ENCODE peak calls at places on chromosomes 1 and 21, in four cellular contexts. E is CD4-positive, alpha-beta memory T cell; I is CD4-positive, alpha-beta T cell; S is IMR-90. O is an unnamed sample. For H3K9me3, the result is how much of the 10 kb centered on the place peaks cover.

GRCh38 chr1:101484896-101485412 is 248.1 kb downstream of the S1PR1 start:
- DNase-seq in I (no peak), S (no peak), E (no peak), O (no peak)

GRCh38 chr1:180542113-180542512 is 16.7 kb upstream of the OVAAL start:
- DNase-seq in E (no peak), I (no peak), S (no peak), O (no peak)

GRCh38 chr1:231200417-231201031 is 38.7 kb downstream of the TRIM67 start:
- DNase-seq in I (no peak), S (peak), E (no peak), O (no peak)

GRCh38 chr1:162928141-162928540 is 67.2 kb upstream of the CCDC190 start:
- DNase-seq in I (no peak), S (no peak), E (no peak), O (no peak)

GRCh38 chr1:25694167-25694566 is 77.6 kb downstream of the MAN1C1 start:
- DNase-seq in E (no peak), S (no peak), I (no peak), O (no peak)

GRCh38 chr21:42389449-42389835 is 6.4 kb downstream of the TMPRSS3 start:
- DNase-seq in E (no peak), S (no peak), I (no peak), O (no peak)

GRCh38 chr21:33434770-33435360 is 31.7 kb downstream of the IFNGR2 start:
- DNase-seq in S (peak), E (no peak), I (no peak), O (no peak)

GRCh38 chr1:177585492-177586220 is 384.2 kb downstream of the SEC16B start:
- DNase-seq in E (no peak), I (no peak), S (no peak), O (no peak)

GRCh38 chr1:156908541-156908940 is 11.9 kb upstream of the LRRC71 start:
- DNase-seq in S (no peak), E (peak), I (no peak), O (no peak)

GRCh38 chr1:93686497-93687250 is 5.0 kb upstream of the BCAR3 start:
- DNase-seq in I (no peak), S (no peak), E (no peak), O (no peak)

GRCh38 chr1:165395522-165396300 is 39.2 kb upstream of the LMX1A start:
- DNase-seq in I (no peak), S (no peak), E (no peak), O (no peak)

GRCh38 chr1:157955860-157956259 is 37.6 kb upstream of the KIRREL1 start:
- DNase-seq in S (no peak), I (no peak), E (no peak), O (no peak)

GRCh38 chr1:232472485-232473041 is 157.4 kb downstream of the SIPA1L2 start:
- DNase-seq in I (no peak), S (peak), E (no peak), O (no peak)

GRCh38 chr1:220363196-220363831 is 91.1 kb upstream of the RAB3GAP2 start:
- DNase-seq in I (no peak), E (no peak), S (no peak), O (no peak)

GRCh38 chr1:12047120-12047876 is 15.8 kb upstream of the TNFRSF8 start:
- DNase-seq in E (peak), I (no peak), S (peak), O (no peak)

GRCh38 chr21:45348591-45349327 is 56.2 kb upstream of the COL18A1 start:
- DNase-seq in S (no peak), I (no peak), E (no peak), O (no peak)

GRCh38 chr21:46180079-46180722 is 4.1 kb downstream of the SPATC1L start:
- DNase-seq in E (no peak), S (no peak), I (no peak), O (no peak)

GRCh38 chr1:96962807-96963206 is 241.2 kb downstream of the PTBP2 start:
- DNase-seq in S (peak), E (no peak), I (no peak), O (no peak)

GRCh38 chr1:94240822-94241221 is 3.4 kb upstream of the ARHGAP29 start:
- DNase-seq in E (no peak), S (peak), I (no peak), O (no peak)

GRCh38 chr21:24302400-24302799 is 1304.9 kb downstream of the MRPL39 start:
- DNase-seq in I (no peak), E (no peak), S (no peak), O (no peak)

GRCh38 chr1:203590559-203590958 is 36.1 kb upstream of the ATP2B4 start:
- DNase-seq in S (peak), E (no peak), I (no peak), O (no peak)

GRCh38 chr1:100615686-100616085 is 77.7 kb downstream of the GPR88 start:
- DNase-seq in S (no peak), I (no peak), E (no peak), O (no peak)

GRCh38 chr21:39849014-39849655 is 18.1 kb upstream of the PCP4 start:
- DNase-seq in E (no peak), S (no peak), I (no peak), O (no peak)

GRCh38 chr21:39852726-39853510 is 14.3 kb upstream of the PCP4 start:
- DNase-seq in I (no peak), E (no peak), S (no peak), O (no peak)

GRCh38 chr21:39852021-39852721 is 15.1 kb upstream of the PCP4 start:
- DNase-seq in I (no peak), E (no peak), S (no peak), O (no peak)

GRCh38 chr21:39850333-39850732 is 16.9 kb upstream of the PCP4 start:
- DNase-seq in E (no peak), I (no peak), S (no peak), O (no peak)

GRCh38 chr21:39851219-39851618 is 16.0 kb upstream of the PCP4 start:
- DNase-seq in S (no peak), I (no peak), E (no peak), O (no peak)
- H3K9me3 ChIP-seq in S (under half), I (under half), E (under half), O (under half)

GRCh38 chr1:244173240-244173639 is 122.2 kb downstream of the ZBTB18 start:
- DNase-seq in S (no peak), E (no peak), I (no peak), O (no peak)

GRCh38 chr1:244171241-244171985 is 120.3 kb downstream of the ZBTB18 start:
- DNase-seq in S (no peak), I (no peak), E (no peak), O (no peak)

GRCh38 chr1:244173765-244174164 is 122.7 kb downstream of the ZBTB18 start:
- DNase-seq in S (no peak), I (no peak), E (no peak), O (no peak)

GRCh38 chr1:244176201-244176600 is 125.1 kb downstream of the ZBTB18 start:
- DNase-seq in S (no peak), I (no peak), E (no peak), O (no peak)

DNA sequence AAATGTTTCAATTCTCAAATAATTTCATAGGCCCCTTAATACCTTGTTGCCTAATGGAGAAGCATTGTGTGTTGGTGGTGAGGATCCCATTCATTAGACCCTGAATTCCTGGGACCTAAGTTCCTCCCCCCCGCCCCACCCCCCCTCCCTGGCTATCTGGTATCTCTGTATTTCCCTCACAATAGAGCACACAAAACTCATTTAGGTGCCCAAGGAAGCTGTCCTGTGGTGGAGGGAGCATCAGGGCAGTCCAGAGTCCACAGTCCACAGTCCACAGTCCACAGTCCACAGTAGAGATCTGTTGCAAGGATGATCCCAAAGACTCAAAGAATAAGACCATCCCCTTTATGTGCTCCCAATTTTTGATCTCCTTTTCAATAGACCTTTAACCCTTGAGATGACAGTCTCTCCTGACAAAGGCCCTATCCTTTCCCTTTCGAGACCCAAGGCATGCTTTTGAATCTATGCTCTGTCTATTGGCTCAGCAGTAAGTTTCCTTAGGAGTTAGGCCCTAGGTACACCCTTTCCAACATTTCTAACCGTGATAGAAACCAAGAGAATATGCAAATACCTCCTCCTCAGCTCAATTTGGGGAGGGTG is 123.9 kb downstream of the ZBTB18 start:
- DNase-seq in E (no peak), I (no peak), S (no peak), O (no peak)
- H3K9me3 ChIP-seq in E (under half), I (under half), S (under half), O (under half)

GRCh38 chr1:152447484-152447883 is 33.4 kb upstream of the CRNN start:
- DNase-seq in S (no peak), E (no peak), I (no peak), O (no peak)
- H3K9me3 ChIP-seq in S (under half), E (under half), I (under half), O (under half)

DNA sequence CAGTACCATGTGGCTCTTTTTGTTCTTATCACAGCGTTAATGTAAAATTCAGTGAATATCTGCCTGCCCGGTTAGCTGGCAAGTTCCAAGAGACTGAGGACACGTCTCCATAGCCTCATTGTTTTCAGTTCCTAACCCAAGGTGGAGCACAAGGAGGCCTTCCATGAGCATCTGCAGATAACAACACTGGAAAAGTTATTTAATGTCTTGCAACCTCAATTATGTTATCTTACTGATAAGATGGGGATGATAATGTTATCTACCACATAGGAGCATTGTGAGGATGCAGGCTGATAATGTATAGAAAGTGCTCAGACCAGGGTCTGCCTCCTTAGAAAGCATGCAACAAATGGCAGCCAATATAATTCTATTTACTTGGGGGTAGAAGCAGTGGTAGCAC is 109.6 kb upstream of the DNAH14 start:
- DNase-seq in E (no peak), I (no peak), S (no peak), O (no peak)
- H3K9me3 ChIP-seq in E (under half), I (under half), S (under half), O (under half)

GRCh38 chr1:50418600-50419109 is 4.6 kb downstream of the DMRTA2 start:
- DNase-seq in E (no peak), I (no peak), S (no peak), O (no peak)
- H3K9me3 ChIP-seq in E (under half), I (under half), S (under half), O (under half)

DNA sequence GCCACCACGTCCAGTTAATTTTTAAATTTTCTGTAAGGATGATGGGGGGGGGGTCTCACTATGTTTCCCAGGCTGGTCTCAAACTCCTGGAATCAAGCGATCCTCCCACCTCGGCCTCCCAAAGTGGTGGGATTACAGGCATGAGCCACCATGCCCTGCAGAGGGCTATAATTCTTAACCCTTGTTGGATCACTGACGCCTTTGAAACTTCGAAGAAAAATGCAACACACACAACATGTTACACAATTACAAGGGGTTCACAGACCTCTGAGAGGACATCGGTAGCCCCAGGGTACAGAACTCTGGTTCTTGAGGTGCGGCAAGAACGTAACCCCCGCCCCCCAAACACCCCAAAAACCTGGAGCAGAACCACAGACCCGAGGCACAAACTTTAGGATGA is 8.4 kb upstream of the LUZP1 start:
- DNase-seq in S (no peak), E (no peak), I (no peak), O (no peak)
- H3K9me3 ChIP-seq in S (under half), E (under half), I (under half), O (under half)

GRCh38 chr21:37467082-37467481 is 100.5 kb downstream of the DYRK1A start:
- DNase-seq in E (no peak), S (no peak), I (no peak), O (no peak)
- H3K9me3 ChIP-seq in E (under half), S (under half), I (under half), O (under half)

GRCh38 chr1:49436865-49437264 is 586.9 kb downstream of the AGBL4 start:
- DNase-seq in S (no peak), E (no peak), I (no peak), O (no peak)
- H3K9me3 ChIP-seq in S (under half), E (under half), I (under half), O (under half)

GRCh38 chr1:4600615-4601460 is 53.6 kb upstream of the AJAP1 start:
- DNase-seq in S (no peak), E (no peak), I (no peak), O (no peak)

GRCh38 chr1:4603317-4604110 is 50.9 kb upstream of the AJAP1 start:
- DNase-seq in E (no peak), S (no peak), I (no peak), O (no peak)

GRCh38 chr1:4601986-4602385 is 52.4 kb upstream of the AJAP1 start:
- DNase-seq in I (no peak), E (no peak), S (no peak), O (no peak)

GRCh38 chr1:4605158-4605557 is 49.3 kb upstream of the AJAP1 start:
- DNase-seq in I (no peak), S (no peak), E (no peak), O (no peak)

DNA sequence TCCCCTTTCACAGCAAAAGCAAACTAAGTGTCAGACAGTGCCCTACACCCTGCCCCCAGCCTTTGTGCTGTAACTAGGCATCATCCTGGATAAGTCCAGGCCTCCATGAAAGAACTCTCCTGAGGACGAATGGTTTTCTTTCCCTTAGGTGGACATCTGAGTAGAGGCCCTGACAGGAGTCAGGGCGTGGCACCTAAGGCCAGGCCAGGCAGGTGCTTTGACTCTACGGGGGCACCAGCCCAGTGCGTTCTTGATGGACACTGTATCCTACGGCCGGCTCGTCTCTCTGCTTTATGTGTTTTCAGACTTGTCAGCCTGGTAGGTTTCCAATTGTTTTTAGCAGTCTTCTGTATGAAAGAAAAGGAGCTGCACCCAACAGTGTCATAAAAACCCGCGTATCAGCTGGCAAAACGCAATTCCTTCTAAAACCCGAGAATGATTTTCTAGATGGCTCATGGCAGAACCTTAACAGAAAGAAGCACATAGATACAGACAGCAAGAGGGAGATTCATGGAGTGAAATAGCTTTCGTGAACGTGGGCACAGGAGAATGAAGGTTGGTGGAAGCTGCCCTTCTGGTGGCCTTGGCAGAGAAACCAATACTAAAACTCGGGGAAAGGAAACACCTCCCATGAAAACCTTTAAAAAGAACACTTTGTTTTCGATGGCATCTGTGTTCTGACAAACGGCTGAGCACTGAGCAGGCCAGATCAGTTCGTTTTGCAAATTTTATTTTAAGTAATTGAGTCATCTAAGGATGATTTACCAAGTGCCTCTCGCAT is 51.7 kb upstream of the AJAP1 start:
- DNase-seq in S (no peak), E (no peak), I (no peak), O (no peak)
- H3K9me3 ChIP-seq in S (half or more), E (under half), I (under half), O (under half)

O was measured in T-helper 17 cell.